ENCODE peak calls at places on chromosomes 4 and X, in six cellular contexts. H is choroid plexus epithelial cell, K is astrocyte of the spinal cord, Q is fibroblast of the aortic adventitia, O is left lung, A is suprapubic skin. Y is an unnamed sample.
A peak's percentile ranks its signal among the peaks of the same experiment; 100 is the strongest.

GRCh38 chr4:88605744-88606143 is 13.5 kb downstream of the HERC3 start:
- DNase-seq in H (no peak), K (no peak), Q (no peak), O (no peak), A (no peak), Y (no peak)

GRCh38 chr4:56261027-56261426 is 126.3 kb downstream of the AASDH start:
- DNase-seq in H (no peak), K (no peak), Q (no peak), O (no peak), A (no peak), Y (no peak)

GRCh38 chr4:147103403-147103946 is 157.8 kb upstream of the TTC29 start:
- DNase-seq in H (peak; percentile 97), K (peak; percentile 97), Q (peak; percentile 93), O (no peak), A (peak; percentile 79), Y (peak; percentile 99)

GRCh38 chrX:101729986-101730385 is 70.3 kb upstream of the ARMCX2 start:
- DNase-seq in H (no peak), K (no peak), Q (no peak), O (no peak), A (no peak), Y (no peak)

GRCh38 chr4:123832173-123833026 is 435.8 kb downstream of the SPRY1 start:
- DNase-seq in H (peak; percentile 100), K (peak; percentile 99), Q (peak; percentile 99), O (peak; percentile 45), A (peak; percentile 75), Y (peak; percentile 100)

GRCh38 chrX:9785944-9786741 is at the start of gene SHROOM2:
- DNase-seq in H (no peak), K (no peak), Q (no peak), O (no peak), A (no peak), Y (no peak)

GRCh38 chrX:24360272-24360671 is at the start of gene SUPT20HL1:
- DNase-seq in H (no peak), K (no peak), Q (no peak), O (no peak), A (no peak), Y (no peak)

GRCh38 chr4:169143335-169143734 is 127.4 kb downstream of the SH3RF1 start:
- DNase-seq in H (no peak), K (no peak), Q (no peak), O (no peak), A (no peak), Y (no peak)

GRCh38 chrX:114615765-114616164 is 31.9 kb downstream of the HTR2C start:
- DNase-seq in H (no peak), K (no peak), Q (no peak), O (no peak), A (no peak), Y (no peak)

GRCh38 chrX:64291106-64291505 is 60.7 kb upstream of the ASB12 start:
- DNase-seq in H (no peak), K (no peak), Q (no peak), O (no peak), A (no peak), Y (no peak)

GRCh38 chr4:10011885-10012284 is 9.4 kb downstream of the SLC2A9 start:
- DNase-seq in H (no peak), K (no peak), Q (no peak), O (no peak), A (no peak), Y (no peak)

GRCh38 chr4:2742081-2742822 is 13.9 kb downstream of the TNIP2 start:
- DNase-seq in H (no peak), K (no peak), Q (no peak), O (no peak), A (no peak), Y (no peak)

GRCh38 chrX:154980330-154981115 is 42.0 kb downstream of the F8 start:
- DNase-seq in H (peak; percentile 66), K (peak; percentile 61), Q (peak; percentile 72), O (peak; percentile 52), A (peak; percentile 68), Y (peak; percentile 4)

GRCh38 chr4:4860381-4860802 is 927 bp downstream of the MSX1 start:
- DNase-seq in H (no peak), K (peak; percentile 37), Q (peak; percentile 48), O (no peak), A (no peak), Y (no peak)

GRCh38 chr4:47278631-47279030 is 184.9 kb downstream of the COMMD8 start:
- DNase-seq in H (no peak), K (no peak), Q (no peak), O (no peak), A (no peak), Y (no peak)

GRCh38 chr4:48121180-48121579 is 12.9 kb downstream of the TXK start:
- DNase-seq in H (no peak), K (no peak), Q (no peak), O (no peak), A (no peak), Y (no peak)

GRCh38 chrX:57906790-57907189 is 3.5 kb downstream of the ZXDA start:
- DNase-seq in H (peak; percentile 63), K (peak; percentile 60), Q (peak; percentile 81), O (no peak), A (no peak), Y (no peak)

GRCh38 chr4:121278811-121279368 is 101.9 kb downstream of the QRFPR start:
- DNase-seq in H (peak; percentile 83), K (peak; percentile 38), Q (peak; percentile 55), O (no peak), A (no peak), Y (no peak)

GRCh38 chr4:136653640-136654406 is 878.5 kb downstream of the PCDH18 start:
- DNase-seq in H (no peak), K (no peak), Q (no peak), O (no peak), A (no peak), Y (no peak)

GRCh38 chr4:147741190-147741788 is 9.4 kb downstream of the ARHGAP10 start:
- DNase-seq in H (peak; percentile 41), K (peak; percentile 60), Q (peak; percentile 77), O (no peak), A (no peak), Y (no peak)

GRCh38 chr4:180134116-180134866 is 2108.9 kb upstream of the TENM3 start:
- DNase-seq in H (no peak), K (peak; percentile 6), Q (no peak), O (no peak), A (no peak), Y (no peak)

GRCh38 chrX:103405009-103405333 is 28.6 kb downstream of the BEX3 start:
- DNase-seq in H (no peak), K (no peak), Q (no peak), O (no peak), A (no peak), Y (no peak)
- H3K4me3 ChIP-seq in H (peak overlapping the region; percentile 70), K (peak overlapping the region; percentile 58), Q (peak overlapping the region; percentile 70), O (peak overlapping the region; percentile 39), A (peak overlapping the region; percentile 48), Y (peak overlapping the region; percentile 65)

GRCh38 chr4:83009529-83009928 is 1.1 kb downstream of the LIN54 start:
- DNase-seq in H (peak; percentile 28), K (no peak), Q (peak; percentile 46), O (no peak), A (no peak), Y (no peak)
- H3K4me3 ChIP-seq in H (peak overlapping the region; percentile 86), K (peak overlapping the region; percentile 91), Q (peak overlapping the region; percentile 81), O (peak overlapping the region; percentile 63), A (peak overlapping the region; percentile 90), Y (peak overlapping the region; percentile 86)

DNA sequence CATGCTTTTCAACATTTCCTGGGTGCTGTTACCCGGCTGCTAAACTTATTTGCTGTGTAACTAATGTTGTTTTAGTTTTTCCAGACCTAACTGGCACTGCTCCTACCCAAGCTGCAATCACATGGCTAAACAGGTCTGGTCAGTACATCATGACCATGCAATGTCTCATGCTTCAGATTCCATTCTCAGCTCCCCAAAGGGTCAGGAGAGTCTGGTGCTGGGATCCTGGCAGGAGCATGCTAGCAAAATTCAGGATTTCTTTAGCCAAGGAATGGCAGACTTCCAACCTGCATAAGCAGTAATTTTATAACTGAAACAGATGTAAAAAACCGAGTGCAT is 12.6 kb upstream of the CENPU start:
- DNase-seq in H (peak; percentile 98), K (peak; percentile 71), Q (peak; percentile 98), O (peak; percentile 48), A (no peak), Y (peak; percentile 85)
- H3K4me3 ChIP-seq in H (no peak overlapping the region), K (no peak overlapping the region), Q (no peak overlapping the region), O (no peak overlapping the region), A (no peak overlapping the region), Y (no peak overlapping the region)

GRCh38 chr4:150283689-150284088 is 205.4 kb downstream of the DCLK2 start:
- DNase-seq in H (peak; percentile 98), K (peak; percentile 97), Q (peak; percentile 95), O (no peak), A (no peak), Y (peak; percentile 83)

GRCh38 chr4:150278206-150278605 is 200.0 kb downstream of the DCLK2 start:
- DNase-seq in H (no peak), K (no peak), Q (no peak), O (no peak), A (no peak), Y (no peak)

GRCh38 chr4:150280975-150281374 is 202.7 kb downstream of the DCLK2 start:
- DNase-seq in H (no peak), K (no peak), Q (no peak), O (no peak), A (no peak), Y (no peak)

DNA sequence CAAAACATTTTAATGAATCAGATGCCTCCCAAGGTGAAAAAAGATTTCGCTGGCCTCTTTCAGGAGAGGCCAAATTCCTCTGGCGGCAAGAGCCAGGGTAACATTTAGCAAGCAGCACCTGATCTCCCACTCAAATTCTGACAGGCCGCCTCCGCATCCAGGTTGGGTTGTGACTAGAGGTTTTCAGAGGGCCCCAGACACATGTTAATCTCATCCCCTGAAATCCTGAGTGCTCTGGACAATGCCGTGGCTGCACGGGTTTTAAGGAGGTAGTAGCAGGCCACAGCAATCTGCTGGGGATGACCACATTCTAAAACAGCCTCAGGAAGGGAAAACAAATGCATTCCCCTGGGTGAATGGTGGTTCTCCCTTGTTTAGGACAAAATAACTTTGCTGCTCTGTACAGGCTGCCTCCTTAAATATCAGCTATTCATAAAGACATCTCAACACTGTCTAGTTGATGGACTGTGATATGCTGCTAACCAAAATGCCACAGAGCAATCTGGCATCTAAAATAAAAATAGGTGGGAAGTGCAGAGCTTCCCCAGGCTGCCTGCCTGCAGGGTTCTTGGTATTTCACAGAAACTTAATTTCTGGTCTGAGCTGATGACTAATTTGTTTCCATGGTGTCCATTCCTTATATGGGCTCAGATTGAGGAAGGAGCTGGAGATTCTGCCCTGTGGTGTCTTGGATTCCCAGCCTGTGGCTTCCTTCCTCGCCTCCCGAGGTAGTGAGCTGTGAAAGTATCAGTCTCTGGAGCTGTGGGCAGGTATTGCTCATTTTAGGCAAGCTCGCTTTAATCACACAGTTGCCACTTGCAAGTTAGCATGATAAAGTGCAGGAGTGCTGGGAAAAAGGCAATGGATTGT is 202.1 kb downstream of the DCLK2 start:
- DNase-seq in H (peak; percentile 88), K (peak; percentile 94), Q (peak; percentile 63), O (no peak), A (no peak), Y (peak; percentile 67)
- H3K4me3 ChIP-seq in H (no peak overlapping the region), K (no peak overlapping the region), Q (no peak overlapping the region), O (no peak overlapping the region), A (no peak overlapping the region), Y (no peak overlapping the region)